ENCODE peak calls at places on chromosomes 12 and 14, in four cellular contexts. O is epithelial cell of esophagus, S is lung, P is RPMI7951. N is an unnamed sample.

GRCh38 chr14:45807187-45807586 is 554.2 kb upstream of the MIS18BP1 start:
- DNase-seq in O (no peak), S (no peak), P (no peak), N (no peak)

GRCh38 chr12:46370792-46371717 is 1.5 kb downstream of the SLC38A2 start:
- DNase-seq in P (peak), S (peak), O (peak), N (peak)

GRCh38 chr12:120229583-120230325 is 28.8 kb upstream of the RPLP0 start:
- DNase-seq in O (peak), S (no peak), P (peak), N (no peak)

GRCh38 chr14:77641534-77642341 is 25.3 kb upstream of the SPTLC2 start:
- DNase-seq in P (peak), S (peak), O (peak), N (peak)

GRCh38 chr12:28498850-28499249 is 308.6 kb downstream of the CCDC91 start:
- DNase-seq in O (no peak), S (no peak), P (no peak), N (no peak)

GRCh38 chr12:103742349-103742784 is 98.7 kb downstream of the NT5DC3 start:
- DNase-seq in S (no peak), P (peak), O (peak), N (no peak)

GRCh38 chr14:85421166-85421877 is 108.6 kb upstream of the FLRT2 start:
- DNase-seq in O (peak), P (peak), S (no peak), N (no peak)

GRCh38 chr14:23186913-23187654 is 3.6 kb upstream of the SLC7A8 start:
- DNase-seq in P (peak), O (peak), S (no peak), N (no peak)

GRCh38 chr12:69851976-69852375 is 26.9 kb downstream of the MYRFL start:
- DNase-seq in O (no peak), P (no peak), S (no peak), N (no peak)

GRCh38 chr12:126093911-126094310 is 1028.7 kb downstream of the AACS start:
- DNase-seq in P (peak), O (peak), S (no peak), N (no peak)

GRCh38 chr12:76312314-76312713 is 35.9 kb downstream of the BBS10 start:
- DNase-seq in O (no peak), S (no peak), P (peak), N (no peak)

GRCh38 chr14:56216631-56217379 is 98.6 kb downstream of the PELI2 start:
- DNase-seq in P (peak), S (peak), O (peak), N (no peak)

GRCh38 chr12:124517260-124518050 is 50.0 kb downstream of the NCOR2 start:
- DNase-seq in O (peak), S (peak), P (peak), N (peak)

GRCh38 chr14:30251557-30252100 is 307.3 kb upstream of the G2E3 start:
- DNase-seq in P (no peak), O (no peak), S (no peak), N (no peak)

GRCh38 chr14:68557648-68558047 is 235.2 kb downstream of the ZFP36L1 start:
- DNase-seq in S (no peak), O (no peak), P (no peak), N (no peak)

GRCh38 chr12:107992870-107993451 is 136.1 kb upstream of the WSCD2 start:
- DNase-seq in P (peak), S (no peak), O (peak), N (no peak)

GRCh38 chr12:42094277-42094676 is 50.4 kb downstream of the GXYLT1 start:
- DNase-seq in O (peak), P (peak), S (no peak), N (no peak)

N was measured in thoracic aorta.